ENCODE peak calls at places on chromosomes 2 and 18, in nine cellular contexts. D, S, R, U, O, I, T, Y and F are unnamed samples.
A peak's percentile ranks its signal among the peaks of the same experiment; 100 is the strongest.

GRCh38 chr2:212936572-212936971 is 214.8 kb downstream of the IKZF2 start:
- DNase-seq in T (no peak), Y (no peak), I (no peak), D (no peak), R (no peak), O (no peak), U (no peak), S (no peak), F (no peak)

GRCh38 chr2:24399434-24400206 is 39.3 kb upstream of the ITSN2 start:
- DNase-seq in R (no peak), O (no peak), Y (no peak), U (no peak), T (no peak), D (no peak), I (no peak), S (no peak), F (no peak)

GRCh38 chr2:182006606-182007005 is 21.0 kb downstream of the PPP1R1C start:
- DNase-seq in O (no peak), D (no peak), R (no peak), T (no peak), S (no peak), U (no peak), I (no peak), Y (no peak), F (no peak)

GRCh38 chr2:176178807-176179271 is 9.6 kb upstream of the HOXD1 start:
- DNase-seq in Y (no peak), T (no peak), I (no peak), U (no peak), S (no peak), O (no peak), R (no peak), D (no peak), F (no peak)

GRCh38 chr2:241036964-241037421 is 38.6 kb downstream of the SNED1 start:
- DNase-seq in I (no peak), U (peak; percentile 53), D (no peak), S (peak; percentile 46), Y (no peak), O (no peak), R (peak; percentile 59), T (no peak), F (no peak)

GRCh38 chr2:72037322-72037721 is 110.3 kb downstream of the CYP26B1 start:
- DNase-seq in O (no peak), D (peak; percentile 1), R (no peak), T (peak; percentile 57), I (no peak), Y (no peak), S (no peak), U (no peak), F (no peak)

GRCh38 chr2:111165084-111165483 is 44.4 kb downstream of the BCL2L11 start:
- DNase-seq in U (no peak), T (no peak), I (no peak), D (no peak), R (no peak), S (no peak), O (no peak), Y (no peak), F (no peak)

GRCh38 chr18:62763101-62763521 is 47.8 kb downstream of the PHLPP1 start:
- DNase-seq in S (no peak), I (no peak), U (peak; percentile 44), R (no peak), D (no peak), O (no peak), Y (no peak), T (no peak), F (no peak)

GRCh38 chr18:49970288-49970687 is 157.0 kb upstream of the ACAA2 start:
- DNase-seq in Y (no peak), S (no peak), O (no peak), U (no peak), R (no peak), I (no peak), T (no peak), D (no peak), F (no peak)

GRCh38 chr2:232974431-232974830 is 38.6 kb downstream of the NGEF start:
- DNase-seq in Y (no peak), R (no peak), D (no peak), S (no peak), O (no peak), I (no peak), U (no peak), T (no peak), F (no peak)

GRCh38 chr18:78422336-78422735 is 557.3 kb upstream of the SALL3 start:
- DNase-seq in S (no peak), O (no peak), U (no peak), Y (no peak), D (no peak), I (no peak), T (peak; percentile 67), R (no peak), F (no peak)

GRCh38 chr2:151614159-151614558 is 120.1 kb downstream of the NEB start:
- DNase-seq in U (no peak), S (no peak), D (no peak), I (no peak), R (no peak), T (no peak), O (no peak), Y (no peak), F (no peak)

GRCh38 chr2:98160574-98160973 is 73.6 kb downstream of the VWA3B start:
- DNase-seq in I (no peak), O (no peak), R (no peak), S (no peak), Y (no peak), T (no peak), U (no peak), D (no peak), F (no peak)

GRCh38 chr2:178350051-178350450 is 100.9 kb downstream of the PRKRA start:
- DNase-seq in T (no peak), R (no peak), Y (no peak), O (no peak), U (no peak), S (no peak), I (no peak), D (no peak), F (no peak)

GRCh38 chr2:149483004-149483605 is 104.5 kb downstream of the MMADHC start:
- DNase-seq in S (no peak), Y (no peak), D (no peak), I (no peak), R (no peak), O (no peak), T (no peak), U (no peak), F (no peak)

GRCh38 chr2:127625146-127625943 is 20.6 kb upstream of the GPR17 start:
- DNase-seq in Y (no peak), R (peak; percentile 44), S (peak; percentile 16), U (no peak), O (no peak), I (no peak), T (no peak), D (no peak), F (no peak)

GRCh38 chr2:236794074-236794473 is 224.4 kb downstream of the ACKR3 start:
- DNase-seq in S (no peak), O (no peak), R (no peak), Y (no peak), D (no peak), U (no peak), T (no peak), I (no peak), F (no peak)

GRCh38 chr2:118808429-118808809 is 39.0 kb downstream of the EN1 start:
- DNase-seq in T (no peak), I (no peak), D (no peak), O (no peak), U (peak; percentile 56), R (no peak), Y (no peak), S (no peak), F (peak; percentile 20)